ENCODE peak calls at places on chromosomes 3 and 15, in six cellular contexts. O is AG09309, V is chondrocyte, D is GM04503, Y is activated gamma-delta T cell, F is ELR. I is an unnamed sample.
A peak's percentile ranks its signal among the peaks of the same experiment; 100 is the strongest.

GRCh38 chr3:125431391-125431790 is 56.3 kb upstream of the ZNF148 start:
- DNase-seq in F (peak; percentile 62), D (peak; percentile 41), O (no peak), Y (no peak), V (no peak), I (no peak)

GRCh38 chr15:80586141-80586540 is 109.0 kb upstream of the ABHD17C start:
- DNase-seq in O (no peak), F (no peak), Y (no peak), D (no peak), V (no peak), I (no peak)

GRCh38 chr3:125651246-125651645 is 55.9 kb upstream of the OSBPL11 start:
- DNase-seq in V (no peak), O (peak; percentile 11), D (peak; percentile 20), F (peak; percentile 35), Y (no peak), I (no peak)

GRCh38 chr3:150077581-150078247 is 107.0 kb upstream of the PFN2 start:
- DNase-seq in V (no peak), D (no peak), F (peak; percentile 55), O (no peak), Y (no peak), I (no peak)

GRCh38 chr3:177263615-177264365 is 66.5 kb upstream of the TBL1XR1 start:
- DNase-seq in O (no peak), F (no peak), Y (no peak), D (no peak), V (no peak), I (no peak)

GRCh38 chr3:184741259-184741556 is 29.3 kb upstream of the MAGEF1 start:
- DNase-seq in D (no peak), O (no peak), V (no peak), F (no peak), Y (no peak), I (no peak)

GRCh38 chr3:18559323-18559972 is 134.3 kb upstream of the SATB1 start:
- DNase-seq in D (no peak), V (no peak), Y (no peak), O (peak; percentile 10), F (peak; percentile 36), I (peak; percentile 25)

GRCh38 chr15:51403072-51403878 is 61.8 kb downstream of the GLDN start:
- DNase-seq in Y (no peak), O (no peak), V (no peak), F (peak; percentile 48), D (peak; percentile 5), I (peak; percentile 31)

GRCh38 chr3:140883428-140883827 is 58.2 kb upstream of the SLC25A36 start:
- DNase-seq in V (no peak), Y (no peak), F (no peak), O (no peak), D (no peak), I (no peak)

GRCh38 chr15:65646486-65646885 is 24.7 kb downstream of the SLC24A1 start:
- DNase-seq in Y (no peak), F (peak; percentile 46), V (no peak), O (no peak), D (no peak), I (no peak)

GRCh38 chr15:91790826-91791225 is 62.7 kb upstream of the SLCO3A1 start:
- DNase-seq in F (no peak), D (no peak), O (no peak), V (no peak), Y (no peak), I (no peak)

GRCh38 chr15:48717458-48717857 is 71.9 kb upstream of the FBN1 start:
- DNase-seq in D (no peak), Y (no peak), O (no peak), V (no peak), F (peak; percentile 60), I (no peak)

I was measured in HuH-7.5.